ENCODE peak calls at places on chromosome 5, in five cellular contexts. Y, J, S, N and M are unnamed samples.
A peak's percentile ranks its signal among the peaks of the same experiment; 100 is the strongest.

GRCh38 chr5:43049216-43049615 is 9.1 kb upstream of the ANXA2R start:
- DNase-seq in Y (no peak), J (no peak), S (no peak), N (no peak), M (no peak)

GRCh38 chr5:71663166-71663565 is 55.9 kb upstream of the CARTPT start:
- DNase-seq in Y (no peak), J (no peak), S (no peak), N (no peak), M (no peak)

GRCh38 chr5:137073192-137073591 is 425.9 kb downstream of the SPOCK1 start:
- DNase-seq in Y (no peak), J (no peak), S (no peak), N (no peak), M (no peak)

GRCh38 chr5:54531536-54531935 is 14.0 kb downstream of the SNX18 start:
- DNase-seq in Y (no peak), J (no peak), S (no peak), N (no peak), M (no peak)

GRCh38 chr5:57441557-57441956 is 41.1 kb downstream of the ACTBL2 start:
- DNase-seq in Y (no peak), J (no peak), S (no peak), N (no peak), M (no peak)

GRCh38 chr5:144060598-144060997 is 109.9 kb downstream of the YIPF5 start:
- DNase-seq in Y (no peak), J (no peak), S (no peak), N (no peak), M (no peak)

GRCh38 chr5:35815089-35815936 is 41.4 kb upstream of the IL7R start:
- DNase-seq in Y (no peak), J (no peak), S (peak; percentile 52), N (no peak), M (no peak)

GRCh38 chr5:72353046-72353445 is 32.9 kb downstream of the PTCD2 start:
- DNase-seq in Y (no peak), J (no peak), S (no peak), N (no peak), M (no peak)

GRCh38 chr5:84764227-84764626 is 379.5 kb upstream of the EDIL3 start:
- DNase-seq in Y (no peak), J (no peak), S (no peak), N (no peak), M (no peak)

GRCh38 chr5:134846641-134846960 is 833 bp downstream of the C5orf24 start:
- DNase-seq in Y (no peak), J (no peak), S (no peak), N (no peak), M (no peak)

GRCh38 chr5:82793808-82794419 is 283.3 kb downstream of the TMEM167A start:
- DNase-seq in Y (peak; percentile 6), J (no peak), S (peak; percentile 26), N (no peak), M (no peak)

GRCh38 chr5:96023518-96023917 is 61.9 kb upstream of the ELL2 start:
- DNase-seq in Y (no peak), J (no peak), S (no peak), N (no peak), M (no peak)

GRCh38 chr5:126918624-126918957 is 111.8 kb downstream of the MARCHF3 start:
- DNase-seq in Y (no peak), J (no peak), S (no peak), N (no peak), M (no peak)

GRCh38 chr5:168818586-168818985 is 239.4 kb upstream of the PANK3 start:
- DNase-seq in Y (peak; percentile 15), J (no peak), S (no peak), N (no peak), M (peak; percentile 75)

GRCh38 chr5:55534436-55535198 is at the start of gene PLPP1:
- DNase-seq in Y (peak; percentile 92), J (peak; percentile 93), S (peak; percentile 96), N (peak; percentile 98), M (peak; percentile 92)

GRCh38 chr5:155087036-155087435 is 73.5 kb downstream of the KIF4B start:
- DNase-seq in Y (no peak), J (no peak), S (no peak), N (no peak), M (no peak)

GRCh38 chr5:155081618-155082017 is 68.1 kb downstream of the KIF4B start:
- DNase-seq in Y (no peak), J (no peak), S (no peak), N (no peak), M (no peak)

GRCh38 chr5:155082401-155082800 is 68.8 kb downstream of the KIF4B start:
- DNase-seq in Y (no peak), J (no peak), S (no peak), N (no peak), M (no peak)

GRCh38 chr5:155089649-155090048 is 76.1 kb downstream of the KIF4B start:
- DNase-seq in Y (no peak), J (no peak), S (no peak), N (no peak), M (no peak)

GRCh38 chr5:155085282-155085990 is 71.9 kb downstream of the KIF4B start:
- DNase-seq in Y (no peak), J (no peak), S (no peak), N (no peak), M (no peak)
- H3K4me1 ChIP-seq in Y (peaks cover 2% of the 10 kb centered on the region), J (no peaks in the 10 kb centered on the region), S (no peaks in the 10 kb centered on the region), N (no peaks in the 10 kb centered on the region), M (no peaks in the 10 kb centered on the region)

DNA sequence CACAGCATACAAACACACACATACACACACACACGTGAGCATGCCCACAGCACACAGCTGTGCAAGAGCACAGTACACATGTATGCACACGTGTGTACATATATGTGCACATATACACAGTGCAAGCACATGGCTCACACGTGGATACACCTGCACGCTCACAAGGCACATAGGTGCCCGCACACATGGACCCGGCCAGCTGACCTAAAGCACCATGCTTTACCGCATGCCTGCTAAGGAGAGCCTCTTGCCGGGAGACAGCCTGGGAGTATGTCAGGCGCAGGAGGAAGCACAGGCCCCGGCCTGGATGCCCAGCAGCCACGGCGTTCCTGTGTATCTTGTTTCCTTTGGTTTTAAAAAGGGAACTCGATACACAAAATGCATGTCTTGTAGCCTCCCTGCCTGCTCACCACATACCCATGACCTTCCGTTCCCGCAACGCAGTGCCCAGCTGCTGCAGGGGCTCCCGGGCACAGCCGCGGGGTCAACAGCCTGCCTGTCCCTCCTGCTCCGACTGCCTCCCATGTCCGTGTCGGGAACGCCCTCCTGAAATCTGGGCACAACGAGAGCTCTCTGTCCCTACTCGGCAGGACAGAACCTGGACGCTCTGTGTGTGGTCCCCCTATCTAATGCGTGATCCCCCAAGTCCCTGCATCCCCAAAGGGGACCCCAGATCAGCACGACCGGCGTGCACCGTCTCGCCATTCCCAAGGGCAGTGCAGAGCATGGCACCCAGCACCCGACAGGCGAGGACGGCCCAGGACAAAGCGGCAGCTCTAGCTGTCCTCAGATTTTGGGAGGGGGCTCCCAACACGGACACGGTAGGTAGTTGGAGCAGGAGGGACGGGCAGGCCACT is 3.6 kb downstream of the SLC12A7 start:
- DNase-seq in Y (no peak), J (no peak), S (no peak), N (no peak), M (no peak)
- H3K4me3 ChIP-seq in Y (peak overlapping the region; percentile 74), J (no peak overlapping the region), S (no peak overlapping the region), N (peak overlapping the region; percentile 86), M (peak overlapping the region; percentile 23)

GRCh38 chr5:150020249-150020648 is 19.7 kb downstream of the HMGXB3 start:
- DNase-seq in Y (no peak), J (no peak), S (no peak), N (no peak), M (no peak)
- H3K36me3 ChIP-seq in Y (peaks cover 25% of the 10 kb centered on the region), J (peaks cover 7% of the 10 kb centered on the region), S (peaks cover 14% of the 10 kb centered on the region), N (peaks cover 52% of the 10 kb centered on the region), M (peaks cover 92% of the 10 kb centered on the region)

GRCh38 chr5:159210306-159210722 is 961 bp upstream of the RNF145 start:
- DNase-seq in Y (no peak), J (no peak), S (no peak), N (no peak), M (no peak)
- H3K4me1 ChIP-seq in Y (peaks cover 14% of the 10 kb centered on the region), J (peaks cover 8% of the 10 kb centered on the region), S (peaks cover 35% of the 10 kb centered on the region), N (peaks cover 8% of the 10 kb centered on the region), M (peaks cover 37% of the 10 kb centered on the region)